ENCODE peak calls at places on chromosomes 12 and 14, in four cellular contexts. M is neural progenitor cell, P is right cardiac atrium, B is pancreas. A is an unnamed sample. For H3K9me3 and H3K4me1, the result is how much of the 10 kb centered on the place peaks cover.

GRCh38 chr12:63124778-63125177 is 26.2 kb downstream of the AVPR1A start:
- DNase-seq in M (no peak), P (no peak), B (no peak), A (no peak)

GRCh38 chr12:16189849-16190248 is 87.6 kb downstream of the SLC15A5 start:
- DNase-seq in M (peak), P (no peak), B (no peak), A (no peak)

GRCh38 chr12:93662961-93663728 is 14.0 kb upstream of the CRADD start:
- DNase-seq in M (no peak), P (peak), B (no peak), A (no peak)

GRCh38 chr12:127381043-127381668 is 885.8 kb upstream of the TMEM132C start:
- DNase-seq in M (peak), P (peak), B (peak), A (peak)

GRCh38 chr12:58966939-58967338 is 46.6 kb upstream of the LRIG3 start:
- DNase-seq in M (no peak), P (no peak), B (no peak), A (no peak)

GRCh38 chr12:16605666-16606116 is 271 bp downstream of the LMO3 start:
- DNase-seq in M (peak), P (peak), B (peak), A (peak)

GRCh38 chr14:100375273-100375962 is 52.3 kb downstream of the SLC25A47 start:
- DNase-seq in M (no peak), P (peak), B (no peak), A (peak)

GRCh38 chr12:69903548-69903947 is 78.5 kb downstream of the MYRFL start:
- DNase-seq in M (no peak), P (no peak), B (no peak), A (no peak)

GRCh38 chr12:106585862-106586534 is 3.2 kb downstream of the RFX4 start:
- DNase-seq in M (peak), P (no peak), B (no peak), A (peak)

GRCh38 chr12:93621986-93622385 is 49.5 kb downstream of the SOCS2 start:
- DNase-seq in M (no peak), P (no peak), B (no peak), A (no peak)

GRCh38 chr14:98168196-98168985 is 1103.6 kb downstream of the BCL11B start:
- DNase-seq in M (no peak), P (no peak), B (no peak), A (no peak)

GRCh38 chr12:78530065-78530765 is 334.4 kb upstream of the SYT1 start:
- DNase-seq in M (peak), P (no peak), B (no peak), A (peak)

GRCh38 chr12:120488057-120488660 is 7.8 kb upstream of the DYNLL1 start:
- DNase-seq in M (no peak), P (no peak), B (peak), A (no peak)

GRCh38 chr12:39351153-39351552 is 91.8 kb downstream of the KIF21A start:
- DNase-seq in M (no peak), P (no peak), B (no peak), A (no peak)

GRCh38 chr14:101108579-101109346 is 205.2 kb upstream of the RTL1 start:
- DNase-seq in M (no peak), P (no peak), B (peak), A (peak)

GRCh38 chr14:32382704-32383103 is 53.6 kb downstream of the AKAP6 start:
- DNase-seq in M (peak), P (no peak), B (no peak), A (peak)

GRCh38 chr14:56061051-56061450 is 57.2 kb upstream of the PELI2 start:
- DNase-seq in M (no peak), P (no peak), B (no peak), A (no peak)

GRCh38 chr14:23186913-23187654 is 3.6 kb upstream of the SLC7A8 start:
- DNase-seq in M (peak), P (no peak), B (no peak), A (peak)

GRCh38 chr12:95395706-95396105 is 78.2 kb upstream of the METAP2 start:
- DNase-seq in M (no peak), P (no peak), B (no peak), A (no peak)
- H3K27ac ChIP-seq in M (no peak), P (no peak), B (no peak), A (no peak)

DNA sequence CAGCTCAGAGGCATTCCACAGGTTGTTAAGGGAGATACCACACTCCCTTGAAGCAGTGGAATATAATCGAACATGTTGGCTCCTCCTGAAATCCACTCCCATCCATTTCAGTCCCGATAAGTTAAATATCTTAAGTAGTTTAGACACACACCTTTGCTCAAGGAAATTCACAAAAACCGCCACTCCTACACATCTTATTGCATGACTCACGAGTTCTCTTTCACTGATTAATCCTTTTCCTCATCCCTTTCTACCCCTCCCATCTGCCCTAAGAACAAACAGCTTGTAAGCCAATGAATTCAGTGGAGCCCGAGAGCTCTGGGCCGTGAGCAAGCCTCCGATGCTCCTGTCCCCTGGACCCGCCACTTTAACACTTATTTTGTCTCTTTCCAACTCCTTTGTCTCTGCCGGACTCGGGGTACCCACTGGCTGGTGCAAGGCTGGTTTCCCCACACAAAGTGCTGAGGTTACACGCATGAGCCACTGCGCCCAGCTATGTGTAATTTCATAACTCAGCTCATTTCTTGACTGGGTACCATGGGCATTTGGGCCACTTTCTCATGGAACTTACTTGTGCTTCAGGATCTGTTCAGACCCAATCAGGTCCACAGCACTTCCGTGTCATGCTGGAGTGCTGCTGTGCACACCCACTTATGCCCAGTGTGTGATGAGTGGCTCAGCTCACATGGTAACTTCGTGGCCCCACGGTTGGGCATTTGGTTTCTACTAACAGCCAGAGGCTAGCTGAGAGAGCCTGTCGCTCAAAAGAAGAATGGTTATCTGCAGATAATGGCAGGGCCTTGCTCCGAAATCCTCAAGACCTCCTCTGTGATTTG is 171.8 kb upstream of the ALG10B start:
- DNase-seq in M (no peak), P (peak), B (no peak), A (no peak)
- H3K9me3 ChIP-seq in M (under half), P (under half), B (under half), A (half or more)

GRCh38 chr14:104788873-104789663 is 6.5 kb downstream of the AKT1 start:
- DNase-seq in M (no peak), P (peak), B (peak), A (no peak)
- H3K4me1 ChIP-seq in M (under half), P (under half), B (under half), A (under half)

GRCh38 chr14:76201162-76201561 is 49.4 kb downstream of the GPATCH2L start:
- DNase-seq in M (no peak), P (no peak), B (no peak), A (no peak)
- H3K27ac ChIP-seq in M (no peak), P (no peak), B (no peak), A (no peak)

GRCh38 chr12:34358198-34358597 is 335.9 kb downstream of the ALG10 start:
- DNase-seq in M (no peak), P (no peak), B (no peak), A (no peak)

GRCh38 chr12:34354239-34355200 is 332.2 kb downstream of the ALG10 start:
- DNase-seq in M (no peak), P (no peak), B (no peak), A (no peak)

GRCh38 chr12:34352098-34352497 is 329.8 kb downstream of the ALG10 start:
- DNase-seq in M (no peak), P (no peak), B (no peak), A (no peak)

GRCh38 chr12:34357791-34358190 is 335.5 kb downstream of the ALG10 start:
- DNase-seq in M (no peak), P (no peak), B (no peak), A (no peak)

DNA sequence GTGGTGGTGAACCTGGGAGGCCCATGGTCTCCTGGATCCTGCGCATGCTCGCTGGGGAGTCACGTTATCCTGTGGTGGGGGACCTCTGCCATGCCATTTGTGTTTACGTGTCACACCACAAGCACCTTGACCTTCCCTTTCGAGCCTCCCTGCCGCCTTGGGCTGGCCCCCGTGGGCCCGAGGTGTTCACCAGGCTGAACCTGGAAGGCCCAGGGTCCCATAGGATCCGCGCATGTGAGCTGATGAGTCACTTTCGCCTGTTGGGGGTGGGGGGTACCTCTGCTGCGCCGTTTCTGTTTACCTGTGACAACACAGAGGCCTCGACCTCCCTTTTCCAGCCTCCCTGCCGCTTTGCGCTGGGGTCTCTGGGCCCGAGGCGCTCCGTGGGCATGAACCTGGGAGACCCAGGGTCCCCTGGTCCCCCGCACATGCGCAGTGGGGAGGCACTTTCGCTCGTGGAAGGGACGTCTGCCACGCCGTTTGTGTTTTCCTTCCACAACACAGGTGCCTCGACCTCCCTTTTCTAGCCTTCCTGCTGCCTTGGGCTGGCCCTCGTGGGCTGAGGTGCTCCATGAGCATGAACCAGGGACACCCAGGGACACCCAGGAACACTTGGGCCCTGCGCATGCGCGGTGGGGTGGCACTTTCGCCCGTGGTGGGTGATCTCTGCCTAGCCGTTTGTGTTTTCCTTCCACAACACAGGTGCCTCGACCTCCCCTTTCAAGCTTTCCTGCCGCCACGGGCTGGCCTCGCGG is 334.1 kb downstream of the ALG10 start:
- DNase-seq in M (no peak), P (no peak), B (no peak), A (no peak)
- H3K9me3 ChIP-seq in M (under half), P (under half), B (under half), A (under half)

GRCh38 chr14:77024171-77024627 is 4.3 kb downstream of the IRF2BPL start:
- DNase-seq in M (peak), P (peak), B (no peak), A (peak)
- H3K4me1 ChIP-seq in M (under half), P (under half), B (under half), A (under half)

DNA sequence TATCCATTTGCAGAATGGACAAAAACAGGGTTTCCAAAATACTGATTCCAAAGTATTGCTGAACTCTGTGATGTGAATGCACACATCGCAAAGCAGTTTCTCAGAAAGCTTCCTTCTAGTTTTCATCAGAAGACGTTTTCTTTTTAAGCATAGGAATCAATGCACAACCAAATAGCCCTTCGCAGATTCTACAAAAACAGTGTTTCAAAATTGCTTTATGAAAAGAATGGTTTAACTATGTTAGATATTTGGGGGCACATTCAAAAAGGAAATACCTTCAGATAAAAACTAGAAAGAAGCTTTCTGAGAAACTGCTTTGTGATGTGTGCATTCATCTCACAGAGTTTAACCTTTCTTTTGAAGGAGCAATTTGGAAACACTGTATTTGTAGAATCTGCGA is 569.7 kb downstream of the ALG10 start:
- DNase-seq in M (no peak), P (no peak), B (no peak), A (no peak)
- H3K27ac ChIP-seq in M (no peak), P (no peak), B (no peak), A (no peak)

A was measured in endodermal cell.